ENCODE peak calls at places on chromosomes 12 and 14, in eight cellular contexts. D, Z, P, U, I, G, N and E are unnamed samples.

GRCh38 chr12:54588110-54588831 is at the start of gene PPP1R1A:
- DNase-seq in D (peak; percentile 75), Z (no peak), P (peak; percentile 51), U (peak; percentile 51), I (no peak), G (no peak), N (no peak), E (no peak)

GRCh38 chr12:12327802-12328201 is 22.2 kb downstream of the MANSC1 start:
- DNase-seq in D (peak; percentile 88), Z (no peak), P (peak; percentile 64), U (no peak), I (peak; percentile 73), G (no peak), N (no peak), E (no peak)

GRCh38 chr12:8823565-8824300 is 1.3 kb downstream of the A2ML1 start:
- DNase-seq in D (peak; percentile 93), Z (no peak), P (peak; percentile 69), U (no peak), I (peak; percentile 12), G (no peak), N (no peak), E (no peak)

GRCh38 chr14:95774265-95775160 is 60.6 kb upstream of the TCL1A start:
- DNase-seq in D (peak; percentile 86), Z (peak; percentile 47), P (peak; percentile 68), U (peak; percentile 53), I (peak; percentile 44), G (peak; percentile 10), N (peak; percentile 25), E (peak; percentile 13)

GRCh38 chr12:66036317-66036716 is 94.2 kb downstream of the LLPH start:
- DNase-seq in D (no peak), Z (no peak), P (no peak), U (no peak), I (peak; percentile 92), G (no peak), N (no peak), E (no peak)

GRCh38 chr12:109053382-109054123 is 1.2 kb downstream of the USP30 start:
- DNase-seq in D (no peak), Z (peak; percentile 34), P (no peak), U (no peak), I (no peak), G (no peak), N (no peak), E (peak; percentile 26)

GRCh38 chr12:2163172-2163927 is 110.6 kb downstream of the CACNA1C start:
- DNase-seq in D (no peak), Z (peak; percentile 95), P (no peak), U (peak; percentile 70), I (peak; percentile 98), G (peak; percentile 33), N (peak; percentile 50), E (no peak)

GRCh38 chr12:79552186-79552585 is 138.6 kb downstream of the PAWR start:
- DNase-seq in D (no peak), Z (no peak), P (no peak), U (no peak), I (no peak), G (no peak), N (peak; percentile 33), E (no peak)

GRCh38 chr14:105138021-105138541 is 30.5 kb downstream of the JAG2 start:
- DNase-seq in D (no peak), Z (no peak), P (peak; percentile 26), U (no peak), I (no peak), G (no peak), N (no peak), E (no peak)

GRCh38 chr12:46459111-46459510 is 86.5 kb upstream of the SLC38A2 start:
- DNase-seq in D (peak; percentile 27), Z (no peak), P (no peak), U (no peak), I (peak; percentile 91), G (no peak), N (no peak), E (no peak)

GRCh38 chr14:54169254-54169924 is 212.8 kb upstream of the BMP4 start:
- DNase-seq in D (no peak), Z (no peak), P (no peak), U (no peak), I (peak; percentile 10), G (no peak), N (no peak), E (no peak)

GRCh38 chr14:78157855-78158436 is 12.2 kb upstream of the NRXN3 start:
- DNase-seq in D (peak; percentile 54), Z (no peak), P (no peak), U (peak; percentile 28), I (peak; percentile 1), G (no peak), N (no peak), E (no peak)

GRCh38 chr14:30284808-30285207 is 274.1 kb upstream of the G2E3 start:
- DNase-seq in D (no peak), Z (no peak), P (no peak), U (no peak), I (no peak), G (no peak), N (no peak), E (no peak)

GRCh38 chr14:30287579-30288445 is 271.1 kb upstream of the G2E3 start:
- DNase-seq in D (no peak), Z (no peak), P (no peak), U (no peak), I (no peak), G (peak; percentile 33), N (no peak), E (no peak)

GRCh38 chr14:30283822-30284446 is 275.0 kb upstream of the G2E3 start:
- DNase-seq in D (peak; percentile 86), Z (peak; percentile 51), P (peak; percentile 7), U (no peak), I (peak; percentile 53), G (no peak), N (no peak), E (no peak)
- TF ChIP-seq CTCF in D (peak; percentile 82), Z (peak; percentile 44), P (peak; percentile 77), U (peak; percentile 44), I (peak; percentile 69), G (peak; percentile 52), N (no peak), E (peak; percentile 82)

GRCh38 chr12:89745286-89745685 is 36.6 kb upstream of the ATP2B1 start:
- DNase-seq in D (no peak), Z (no peak), P (no peak), U (no peak), I (no peak), G (no peak), N (no peak), E (no peak)

GRCh38 chr12:89750821-89751227 is 42.2 kb upstream of the ATP2B1 start:
- DNase-seq in D (no peak), Z (no peak), P (no peak), U (no peak), I (no peak), G (no peak), N (no peak), E (no peak)

GRCh38 chr12:89752331-89752730 is 43.7 kb upstream of the ATP2B1 start:
- DNase-seq in D (no peak), Z (no peak), P (no peak), U (no peak), I (no peak), G (no peak), N (no peak), E (no peak)

GRCh38 chr12:89748791-89749190 is 40.2 kb upstream of the ATP2B1 start:
- DNase-seq in D (no peak), Z (no peak), P (no peak), U (no peak), I (no peak), G (no peak), N (no peak), E (no peak)
- H3K4me3 ChIP-seq in D (no peak overlapping the region), Z (no peak overlapping the region), P (no peak overlapping the region), U (no peak overlapping the region), I (no peak overlapping the region), G (no peak overlapping the region), N (no peak overlapping the region), E (no peak overlapping the region)

DNA sequence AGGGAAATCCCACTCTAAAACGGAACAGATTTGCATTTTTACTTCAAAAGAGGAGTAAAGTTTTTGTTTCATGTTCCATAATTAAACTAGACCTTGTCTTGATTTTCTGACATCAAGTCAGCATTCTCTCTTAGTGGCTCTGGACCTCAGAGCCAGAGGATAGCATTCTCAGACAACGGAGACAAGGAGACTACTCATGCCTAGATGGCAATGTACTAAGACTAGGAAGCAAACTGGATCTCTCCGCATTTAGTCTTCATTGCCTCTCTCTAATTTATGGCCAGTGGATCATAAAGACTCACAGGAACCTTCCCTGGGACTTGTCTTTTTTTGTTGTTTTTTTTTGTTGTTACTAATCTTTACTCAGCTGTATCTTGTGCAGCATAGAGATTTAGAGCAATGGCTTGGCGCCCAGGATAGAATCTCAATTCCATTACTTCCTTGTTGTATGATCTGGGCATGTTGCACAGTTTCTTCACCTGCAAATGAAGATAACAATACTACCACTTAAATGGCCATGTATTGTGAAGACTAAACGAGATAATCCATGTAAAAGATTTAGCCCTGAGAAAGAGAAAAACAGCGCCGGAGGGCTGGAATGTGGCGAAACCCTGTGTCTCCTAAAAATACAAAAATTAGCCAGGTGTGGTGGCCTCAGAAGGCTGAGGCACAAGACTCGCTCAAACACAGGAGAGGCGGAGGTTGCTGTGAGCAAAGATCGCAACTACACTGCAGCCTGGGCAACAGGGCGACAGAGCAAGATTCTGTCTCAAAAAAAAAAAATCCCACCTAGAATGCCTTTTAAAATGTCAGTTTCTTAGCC is 4.0 kb upstream of the GEMIN2 start:
- DNase-seq in D (no peak), Z (no peak), P (no peak), U (no peak), I (no peak), G (no peak), N (no peak), E (no peak)
- H3K27me3 ChIP-seq in D (no peaks in the 10 kb centered on the region), Z (no peaks in the 10 kb centered on the region), P (no peaks in the 10 kb centered on the region), U (no peaks in the 10 kb centered on the region), I (no peaks in the 10 kb centered on the region), G (no peaks in the 10 kb centered on the region), N (no peaks in the 10 kb centered on the region), E (no peaks in the 10 kb centered on the region)

GRCh38 chr12:5648692-5649338 is 216.9 kb downstream of the NTF3 start:
- DNase-seq in D (peak; percentile 87), Z (peak; percentile 21), P (no peak), U (no peak), I (peak; percentile 58), G (no peak), N (no peak), E (no peak)
- TF ChIP-seq CTCF in D (peak; percentile 80), Z (peak; percentile 36), P (peak; percentile 59), U (peak; percentile 30), I (peak; percentile 67), G (peak; percentile 32), N (no peak), E (peak; percentile 56)

GRCh38 chr12:106251636-106252035 is 3.8 kb upstream of the CKAP4 start:
- DNase-seq in D (peak; percentile 38), Z (peak; percentile 6), P (no peak), U (no peak), I (peak; percentile 56), G (no peak), N (no peak), E (no peak)
- H3K4me3 ChIP-seq in D (no peak overlapping the region), Z (no peak overlapping the region), P (no peak overlapping the region), U (no peak overlapping the region), I (no peak overlapping the region), G (no peak overlapping the region), N (no peak overlapping the region), E (no peak overlapping the region)

GRCh38 chr12:106585237-106585834 is 2.5 kb downstream of the RFX4 start:
- DNase-seq in D (peak; percentile 68), Z (no peak), P (no peak), U (no peak), I (no peak), G (no peak), N (no peak), E (no peak)
- H3K27me3 ChIP-seq in D (peaks cover 84% of the 10 kb centered on the region), Z (peaks cover 89% of the 10 kb centered on the region), P (peaks cover 88% of the 10 kb centered on the region), U (peaks cover 100% of the 10 kb centered on the region), I (peaks cover 83% of the 10 kb centered on the region), G (peaks cover 89% of the 10 kb centered on the region), N (peaks cover 3% of the 10 kb centered on the region), E (peaks cover 5% of the 10 kb centered on the region)